ENCODE peak calls at places on chromosomes 4 and X, in four cellular contexts. M is lung, G is ovary, C is OCI-LY7. V is an unnamed sample.

GRCh38 chr4:48350871-48351270 is 9.5 kb downstream of the SLAIN2 start:
- DNase-seq in G (no peak), C (no peak), M (no peak), V (no peak)

GRCh38 chr4:20248155-20248558 is 3.5 kb upstream of the SLIT2 start:
- DNase-seq in M (no peak), G (no peak), C (peak), V (peak)

GRCh38 chr4:23891064-23891421 is 1.2 kb upstream of the PPARGC1A start:
- DNase-seq in C (no peak), G (no peak), M (no peak), V (no peak)

GRCh38 chr4:111761531-111761930 is 383.7 kb upstream of the FAM241A start:
- DNase-seq in M (no peak), G (no peak), C (no peak), V (no peak)

GRCh38 chr4:188452097-188452496 is 312.9 kb downstream of the TRIML1 start:
- DNase-seq in G (no peak), C (no peak), M (no peak), V (no peak)

GRCh38 chrX:120358687-120359086 is 3.2 kb upstream of the ATP1B4 start:
- DNase-seq in M (no peak), C (no peak), G (no peak), V (no peak)

GRCh38 chr4:169238445-169238844 is 32.3 kb downstream of the SH3RF1 start:
- DNase-seq in G (no peak), M (no peak), C (no peak), V (no peak)

GRCh38 chr4:3342182-3342854 is 49.5 kb downstream of the RGS12 start:
- DNase-seq in C (no peak), G (no peak), M (no peak), V (no peak)

GRCh38 chr4:48909697-48910096 is 3.1 kb upstream of the OCIAD2 start:
- DNase-seq in C (no peak), G (no peak), M (peak), V (no peak)

GRCh38 chr4:3345384-3345783 is 52.6 kb downstream of the RGS12 start:
- DNase-seq in C (no peak), M (no peak), G (no peak), V (no peak)

GRCh38 chr4:138835833-138836521 is 179.6 kb upstream of the NOCT start:
- DNase-seq in M (no peak), G (no peak), C (no peak), V (no peak)

GRCh38 chr4:98784947-98785693 is 126.7 kb upstream of the TSPAN5 start:
- DNase-seq in G (no peak), C (no peak), M (no peak), V (no peak)

GRCh38 chr4:90495211-90495610 is 368.0 kb downstream of the CCSER1 start:
- DNase-seq in M (no peak), G (no peak), C (no peak), V (no peak)

GRCh38 chr4:184705692-184706091 is 28.2 kb downstream of the CENPU start:
- DNase-seq in G (no peak), M (no peak), C (no peak), V (no peak)

GRCh38 chr4:158778712-158779111 is 9.9 kb downstream of the FNIP2 start:
- DNase-seq in M (peak), G (no peak), C (no peak), V (no peak)

GRCh38 chrX:72306851-72307645 is 1.3 kb upstream of the CITED1 start:
- DNase-seq in C (no peak), G (peak), M (peak), V (no peak)

GRCh38 chrX:1034717-1035116 is 177.7 kb downstream of the CRLF2 start:
- DNase-seq in C (no peak), G (no peak), M (no peak), V (no peak)

GRCh38 chr4:38384962-38385285 is 279.1 kb upstream of the KLF3 start:
- DNase-seq in M (no peak), G (no peak), C (no peak), V (no peak)

DNA sequence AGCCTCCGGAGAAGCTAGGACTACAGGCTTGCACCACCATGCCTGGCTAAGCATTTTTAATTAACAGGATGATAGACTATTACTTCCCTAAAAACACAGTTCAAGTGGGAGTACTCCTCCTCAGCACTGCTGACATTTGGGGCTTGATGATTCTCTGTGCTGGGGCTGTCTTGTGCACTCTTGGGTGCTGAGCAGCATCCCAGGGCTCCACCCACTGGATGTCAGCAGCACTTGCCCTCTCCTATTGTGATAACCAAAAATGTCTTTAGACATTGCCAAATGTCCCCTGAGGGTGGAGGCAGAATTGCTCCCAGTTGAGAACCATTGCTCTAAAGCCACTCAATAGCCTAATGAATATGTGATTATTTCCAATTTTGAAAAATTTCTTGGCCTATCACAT is 60.4 kb downstream of the CLCN4 start:
- DNase-seq in G (no peak), M (no peak), C (peak), V (no peak)
- TF ChIP-seq CTCF in G (no peak), M (no peak), C (peak), V (no peak)

DNA sequence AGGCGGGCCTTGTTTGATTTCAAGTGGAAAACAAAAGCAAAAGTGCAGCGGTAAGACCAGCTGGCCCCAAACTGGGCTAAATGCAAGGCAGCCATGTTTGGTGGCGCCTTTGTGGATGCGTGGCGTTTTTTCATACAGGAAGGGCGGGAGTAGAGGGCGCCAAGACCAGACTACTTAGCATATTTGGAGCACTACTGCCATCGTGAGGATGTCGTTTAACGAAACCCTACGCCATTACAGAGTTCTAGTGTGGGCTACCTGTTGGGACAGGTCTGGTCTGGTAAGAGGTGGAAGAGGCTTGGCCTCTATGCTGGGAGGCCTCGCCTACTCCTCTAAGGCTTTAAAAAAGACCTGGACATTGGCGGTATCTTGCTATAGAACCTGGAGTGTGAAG is 230.7 kb upstream of the STK26 start:
- DNase-seq in M (peak), G (peak), C (no peak), V (no peak)
- H3K4me3 ChIP-seq in M (peak), G (peak), C (no peak), V (no peak)

DNA sequence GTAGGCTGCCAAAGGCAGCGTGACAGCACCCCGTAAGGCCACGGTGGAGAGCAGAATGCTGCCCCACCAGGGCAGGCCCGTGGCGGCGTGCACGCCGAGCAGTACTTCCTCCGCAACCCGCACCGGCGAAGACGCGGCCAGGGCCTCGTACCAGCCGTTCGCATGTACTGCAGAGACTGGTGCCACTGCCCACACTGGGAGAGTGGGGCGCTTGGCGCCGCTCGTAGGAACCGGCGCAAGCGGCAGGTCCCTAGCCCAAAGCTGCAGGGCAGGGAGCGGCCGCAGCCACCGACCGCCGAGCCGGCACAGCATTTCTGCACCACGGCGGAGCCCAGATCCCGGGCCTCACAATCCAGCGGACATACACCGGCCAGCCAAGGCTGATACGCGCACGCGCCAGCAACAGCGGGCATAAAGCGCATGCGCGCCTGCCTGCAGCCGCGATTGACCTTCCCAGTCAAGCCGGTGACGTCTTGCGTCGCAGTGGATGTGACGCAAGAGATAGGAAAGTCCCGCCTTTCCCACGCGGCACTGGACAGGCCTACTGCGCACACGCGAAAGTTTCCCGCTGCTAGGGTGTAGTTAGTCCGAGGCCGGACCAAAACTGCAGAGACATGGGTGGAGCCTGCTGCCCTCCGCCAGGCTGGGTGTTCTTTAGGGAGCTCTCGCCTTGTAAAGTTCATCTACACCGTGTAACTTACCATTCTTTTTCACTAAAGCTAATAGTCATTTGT is at the start of gene COX18:
- DNase-seq in G (peak), M (peak), C (peak), V (peak)
- TF ChIP-seq CTCF in G (no peak), M (no peak), C (peak), V (peak)

GRCh38 chrX:45756562-45756961 is 555.9 kb upstream of the DIPK2B start:
- DNase-seq in C (no peak), M (no peak), G (no peak), V (no peak)
- H3K4me3 ChIP-seq in C (no peak), M (no peak), G (no peak), V (no peak)

V was measured in GM12864.